ENCODE peak calls at places on chromosomes 7 and 10, in six cellular contexts. B is sigmoid colon, Q is endothelial cell of umbilical vein, U is heart left ventricle, O is GM12892, K is stomach. G is an unnamed sample.

GRCh38 chr7:120725376-120726039 is 132.4 kb downstream of the TSPAN12 start:
- DNase-seq in B (no peak), Q (peak; percentile 48), U (no peak), O (peak; percentile 1), K (no peak), G (peak; percentile 11)

GRCh38 chr7:127629268-127629854 is 11.4 kb upstream of the PAX4 start:
- DNase-seq in B (no peak), Q (no peak), U (no peak), O (no peak), K (peak; percentile 35), G (peak; percentile 29)

GRCh38 chr10:80408198-80409085 is at the start of gene PRXL2A:
- DNase-seq in B (peak; percentile 91), Q (peak; percentile 90), U (peak; percentile 95), O (peak; percentile 94), K (peak; percentile 81), G (peak; percentile 66)

GRCh38 chr10:129372168-129372567 is 94.9 kb upstream of the MGMT start:
- DNase-seq in B (no peak), Q (no peak), U (no peak), O (no peak), K (no peak), G (no peak)

GRCh38 chr7:69076566-69076965 is 521.7 kb upstream of the AUTS2 start:
- DNase-seq in B (no peak), Q (no peak), U (no peak), O (no peak), K (no peak), G (no peak)

GRCh38 chr7:158431941-158432347 is 155.7 kb downstream of the PTPRN2 start:
- DNase-seq in B (peak; percentile 97), Q (no peak), U (no peak), O (no peak), K (peak; percentile 86), G (no peak)

GRCh38 chr10:48882881-48883280 is 56.8 kb downstream of the LRRC18 start:
- DNase-seq in B (no peak), Q (no peak), U (no peak), O (no peak), K (no peak), G (no peak)

GRCh38 chr10:29865700-29866355 is 193.6 kb downstream of the JCAD start:
- DNase-seq in B (no peak), Q (no peak), U (no peak), O (no peak), K (no peak), G (no peak)

GRCh38 chr10:10776363-10776762 is 241.3 kb upstream of the CELF2 start:
- DNase-seq in B (no peak), Q (no peak), U (no peak), O (no peak), K (no peak), G (no peak)

GRCh38 chr10:68471063-68471585 is 649 bp downstream of the DNA2 start:
- DNase-seq in B (no peak), Q (peak; percentile 8), U (no peak), O (no peak), K (no peak), G (peak; percentile 47)

GRCh38 chr7:75896803-75897327 is 18.0 kb downstream of the RHBDD2 start:
- DNase-seq in B (no peak), Q (no peak), U (no peak), O (no peak), K (no peak), G (no peak)

GRCh38 chr10:110643670-110644597 is at the start of gene RBM20:
- DNase-seq in B (peak; percentile 69), Q (no peak), U (peak; percentile 82), O (peak; percentile 20), K (no peak), G (no peak)

GRCh38 chr7:372546-372938 is 82.6 kb downstream of the FOXL3 start:
- DNase-seq in B (no peak), Q (no peak), U (no peak), O (no peak), K (no peak), G (no peak)

GRCh38 chr10:3848768-3849643 is 64.0 kb upstream of the KLF6 start:
- DNase-seq in B (no peak), Q (peak; percentile 36), U (no peak), O (no peak), K (no peak), G (peak; percentile 33)

GRCh38 chr10:14583252-14583651 is 191.4 kb downstream of the FAM107B start:
- DNase-seq in B (no peak), Q (no peak), U (no peak), O (peak; percentile 33), K (peak; percentile 52), G (no peak)

GRCh38 chr7:144908324-144908723 is 72.5 kb upstream of the TPK1 start:
- DNase-seq in B (no peak), Q (no peak), U (no peak), O (no peak), K (no peak), G (no peak)

GRCh38 chr10:27192284-27192683 is 37.1 kb downstream of the MASTL start:
- DNase-seq in B (no peak), Q (peak; percentile 66), U (no peak), O (no peak), K (no peak), G (no peak)

GRCh38 chr7:42350801-42351200 is 113.8 kb upstream of the GLI3 start:
- DNase-seq in B (no peak), Q (no peak), U (no peak), O (no peak), K (no peak), G (no peak)

GRCh38 chr7:45182856-45183710 is 25.5 kb downstream of the RAMP3 start:
- DNase-seq in B (peak; percentile 60), Q (no peak), U (no peak), O (no peak), K (no peak), G (no peak)

GRCh38 chr10:12389154-12389734 is 39.9 kb downstream of the CAMK1D start:
- DNase-seq in B (no peak), Q (no peak), U (no peak), O (no peak), K (peak; percentile 37), G (peak; percentile 19)

GRCh38 chr7:142806957-142807356 is 36.2 kb downstream of the PRSS2 start:
- DNase-seq in B (no peak), Q (no peak), U (no peak), O (no peak), K (no peak), G (no peak)

GRCh38 chr7:142805350-142806020 is 34.7 kb downstream of the PRSS2 start:
- DNase-seq in B (no peak), Q (no peak), U (no peak), O (no peak), K (no peak), G (no peak)

GRCh38 chr7:142806021-142806353 is 35.2 kb downstream of the PRSS2 start:
- DNase-seq in B (no peak), Q (no peak), U (no peak), O (no peak), K (no peak), G (peak; percentile 16)

GRCh38 chr7:142803901-142804300 is 33.1 kb downstream of the PRSS2 start:
- DNase-seq in B (no peak), Q (no peak), U (no peak), O (no peak), K (no peak), G (no peak)

GRCh38 chr7:142804715-142805114 is 33.9 kb downstream of the PRSS2 start:
- DNase-seq in B (no peak), Q (no peak), U (no peak), O (no peak), K (no peak), G (no peak)
- TF ChIP-seq POLR2A in B (no peak), Q (no peak), U (no peak), O (peak; percentile 56), K (no peak), G (no peak)

GRCh38 chr10:52128056-52128683 is 185.9 kb upstream of the DKK1 start:
- DNase-seq in B (no peak), Q (no peak), U (no peak), O (no peak), K (no peak), G (no peak)
- TF ChIP-seq POLR2A in B (no peak), Q (no peak), U (no peak), O (no peak), K (no peak), G (no peak)

GRCh38 chr10:103693070-103693811 is 162.1 kb downstream of the SH3PXD2A start:
- DNase-seq in B (no peak), Q (no peak), U (no peak), O (peak; percentile 69), K (no peak), G (peak; percentile 9)

GRCh38 chr10:103691723-103692380 is 163.5 kb downstream of the SH3PXD2A start:
- DNase-seq in B (no peak), Q (no peak), U (no peak), O (peak; percentile 58), K (no peak), G (no peak)

GRCh38 chr10:103693812-103694205 is 161.6 kb downstream of the SH3PXD2A start:
- DNase-seq in B (no peak), Q (no peak), U (no peak), O (no peak), K (no peak), G (no peak)

GRCh38 chr10:103691267-103691666 is 164.1 kb downstream of the SH3PXD2A start:
- DNase-seq in B (no peak), Q (no peak), U (no peak), O (no peak), K (no peak), G (no peak)

GRCh38 chr10:103692421-103693069 is 162.8 kb downstream of the SH3PXD2A start:
- DNase-seq in B (no peak), Q (no peak), U (no peak), O (peak; percentile 76), K (no peak), G (no peak)
- TF ChIP-seq POLR2A in B (no peak), Q (no peak), U (no peak), O (no peak), K (no peak), G (no peak)

DNA sequence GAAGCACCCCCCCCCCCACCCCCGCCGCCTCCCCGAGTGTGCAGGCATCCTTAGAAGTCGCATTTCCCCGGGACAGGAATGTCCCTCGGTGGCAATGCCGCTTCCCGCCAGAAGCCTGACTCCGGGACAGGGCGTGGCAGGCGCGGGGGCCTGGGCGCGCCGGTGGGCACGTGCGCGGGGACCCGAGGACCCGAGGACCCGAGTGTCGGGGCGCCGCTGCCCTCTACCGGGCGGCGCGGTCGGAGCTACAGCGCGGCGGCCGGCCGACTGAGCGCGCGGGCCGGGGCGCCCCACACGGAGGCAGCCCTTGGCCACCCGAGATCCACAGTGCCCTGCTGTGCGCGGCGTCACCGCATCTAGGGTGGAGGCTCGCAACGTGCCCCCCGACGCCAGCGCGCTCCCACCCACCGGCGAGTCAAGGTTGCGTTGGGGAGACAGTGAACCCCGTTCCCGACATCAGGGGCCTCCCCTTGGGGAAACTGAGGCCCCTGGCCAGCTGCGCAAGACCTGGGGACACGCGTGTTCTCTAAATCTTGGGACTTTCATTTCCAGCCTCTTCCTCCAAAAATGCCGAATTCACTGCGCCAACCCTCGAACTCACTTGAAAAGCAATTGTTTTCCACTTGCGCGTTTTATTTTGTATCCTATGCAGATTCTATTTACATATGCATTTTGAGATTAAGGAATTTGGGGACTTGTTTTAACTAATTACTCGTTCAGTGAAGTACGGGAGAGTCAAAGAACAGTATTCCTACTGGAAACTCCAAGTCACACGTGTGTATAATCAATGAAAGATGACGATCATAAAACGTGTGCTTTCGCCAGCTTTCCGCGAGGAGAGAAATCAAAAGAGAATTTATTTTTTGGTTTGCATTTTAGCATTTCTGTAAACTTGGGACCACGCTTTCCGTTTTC is 3.1 kb upstream of the CUX1 start:
- DNase-seq in B (peak; percentile 77), Q (peak; percentile 54), U (peak; percentile 81), O (peak; percentile 66), K (peak; percentile 69), G (peak; percentile 75)
- TF ChIP-seq POLR2A in B (no peak), Q (no peak), U (no peak), O (no peak), K (no peak), G (peak; percentile 4)